ENCODE peak calls at places on chromosome 5, in four cellular contexts. One of them, this sample, is unnamed.

GRCh38 chr5:138212828-138213160 is 329 bp downstream of the CDC23 start:
- DNase-seq in MM.1S: peak
- DNase-seq in upper lobe of right lung: no peak
- DNase-seq in CD4-positive, alpha-beta T cell: no peak
- DNase-seq in this sample: no peak

GRCh38 chr5:175902013-175902412 is 30.6 kb downstream of the CPLX2 start:
- DNase-seq in MM.1S: no peak
- DNase-seq in upper lobe of right lung: no peak
- DNase-seq in CD4-positive, alpha-beta T cell: no peak
- DNase-seq in this sample: no peak

GRCh38 chr5:159049844-159050318 is 49.8 kb downstream of the EBF1 start:
- DNase-seq in MM.1S: no peak
- DNase-seq in CD4-positive, alpha-beta T cell: no peak
- DNase-seq in upper lobe of right lung: no peak
- DNase-seq in this sample: no peak

GRCh38 chr5:83428890-83429289 is 42.7 kb upstream of the VCAN start:
- DNase-seq in MM.1S: no peak
- DNase-seq in upper lobe of right lung: no peak
- DNase-seq in CD4-positive, alpha-beta T cell: no peak
- DNase-seq in this sample: no peak

GRCh38 chr5:10317825-10318682 is 10.4 kb upstream of the CMBL start:
- DNase-seq in MM.1S: no peak
- DNase-seq in CD4-positive, alpha-beta T cell: no peak
- DNase-seq in upper lobe of right lung: no peak
- DNase-seq in this sample: no peak

GRCh38 chr5:153546566-153546965 is 56.1 kb downstream of the GRIA1 start:
- DNase-seq in upper lobe of right lung: no peak
- DNase-seq in MM.1S: no peak
- DNase-seq in CD4-positive, alpha-beta T cell: no peak
- DNase-seq in this sample: no peak

GRCh38 chr5:55440188-55440646 is 94.5 kb downstream of the PLPP1 start:
- DNase-seq in upper lobe of right lung: no peak
- DNase-seq in CD4-positive, alpha-beta T cell: no peak
- DNase-seq in MM.1S: no peak
- DNase-seq in this sample: no peak

GRCh38 chr5:96780626-96781025 is 27.1 kb downstream of the ERAP1 start:
- DNase-seq in MM.1S: no peak
- DNase-seq in CD4-positive, alpha-beta T cell: no peak
- DNase-seq in upper lobe of right lung: no peak
- DNase-seq in this sample: no peak

GRCh38 chr5:126732716-126733115 is 44.2 kb upstream of the LMNB1 start:
- DNase-seq in upper lobe of right lung: no peak
- DNase-seq in MM.1S: no peak
- DNase-seq in CD4-positive, alpha-beta T cell: no peak
- DNase-seq in this sample: no peak

GRCh38 chr5:62326302-62326701 is 20.3 kb downstream of the KIF2A start:
- DNase-seq in CD4-positive, alpha-beta T cell: no peak
- DNase-seq in upper lobe of right lung: no peak
- DNase-seq in MM.1S: no peak
- DNase-seq in this sample: no peak

GRCh38 chr5:74643160-74643562 is 2.6 kb upstream of the ENC1 start:
- DNase-seq in upper lobe of right lung: no peak
- DNase-seq in CD4-positive, alpha-beta T cell: no peak
- DNase-seq in MM.1S: no peak
- DNase-seq in this sample: no peak

GRCh38 chr5:170393235-170393634 is 4.1 kb upstream of the KCNMB1 start:
- DNase-seq in upper lobe of right lung: no peak
- DNase-seq in MM.1S: peak
- DNase-seq in CD4-positive, alpha-beta T cell: no peak
- DNase-seq in this sample: no peak

GRCh38 chr5:131277875-131278795 is 14.3 kb downstream of the CDC42SE2 start:
- DNase-seq in MM.1S: no peak
- DNase-seq in upper lobe of right lung: no peak
- DNase-seq in CD4-positive, alpha-beta T cell: no peak
- DNase-seq in this sample: no peak

GRCh38 chr5:82174128-82174918 is 103.8 kb downstream of the RPS23 start:
- DNase-seq in upper lobe of right lung: peak
- DNase-seq in MM.1S: peak
- DNase-seq in CD4-positive, alpha-beta T cell: peak
- DNase-seq in this sample: peak

GRCh38 chr5:82178378-82178777 is 99.8 kb downstream of the RPS23 start:
- DNase-seq in CD4-positive, alpha-beta T cell: no peak
- DNase-seq in MM.1S: no peak
- DNase-seq in upper lobe of right lung: no peak
- DNase-seq in this sample: no peak

GRCh38 chr5:82169892-82170291 is 108.3 kb downstream of the RPS23 start:
- DNase-seq in CD4-positive, alpha-beta T cell: no peak
- DNase-seq in MM.1S: no peak
- DNase-seq in upper lobe of right lung: no peak
- DNase-seq in this sample: no peak

GRCh38 chr5:82176115-82176514 is 102.0 kb downstream of the RPS23 start:
- DNase-seq in upper lobe of right lung: no peak
- DNase-seq in MM.1S: no peak
- DNase-seq in CD4-positive, alpha-beta T cell: no peak
- DNase-seq in this sample: no peak

DNA sequence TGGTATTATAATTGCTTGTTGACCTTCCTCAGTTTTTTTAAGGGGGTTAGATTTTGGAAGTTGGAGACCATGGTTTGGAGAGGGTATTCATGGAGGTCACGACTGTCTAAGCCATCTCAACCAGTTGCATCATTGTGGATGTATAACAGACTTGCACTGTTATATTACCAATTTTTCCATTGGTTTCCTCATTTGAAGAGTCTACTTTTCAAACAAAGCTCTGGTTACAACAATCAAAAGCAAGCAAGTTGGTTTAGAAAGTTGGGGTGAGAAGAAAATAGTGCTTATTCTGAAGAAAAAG is 103.3 kb downstream of the RPS23 start:
- DNase-seq in CD4-positive, alpha-beta T cell: no peak
- DNase-seq in MM.1S: no peak
- DNase-seq in upper lobe of right lung: no peak
- DNase-seq in this sample: no peak
- TF ChIP-seq CTCF in CD4-positive, alpha-beta T cell: peak
- TF ChIP-seq CTCF in MM.1S: no peak
- TF ChIP-seq CTCF in upper lobe of right lung: no peak
- TF ChIP-seq CTCF in this sample: no peak

DNA sequence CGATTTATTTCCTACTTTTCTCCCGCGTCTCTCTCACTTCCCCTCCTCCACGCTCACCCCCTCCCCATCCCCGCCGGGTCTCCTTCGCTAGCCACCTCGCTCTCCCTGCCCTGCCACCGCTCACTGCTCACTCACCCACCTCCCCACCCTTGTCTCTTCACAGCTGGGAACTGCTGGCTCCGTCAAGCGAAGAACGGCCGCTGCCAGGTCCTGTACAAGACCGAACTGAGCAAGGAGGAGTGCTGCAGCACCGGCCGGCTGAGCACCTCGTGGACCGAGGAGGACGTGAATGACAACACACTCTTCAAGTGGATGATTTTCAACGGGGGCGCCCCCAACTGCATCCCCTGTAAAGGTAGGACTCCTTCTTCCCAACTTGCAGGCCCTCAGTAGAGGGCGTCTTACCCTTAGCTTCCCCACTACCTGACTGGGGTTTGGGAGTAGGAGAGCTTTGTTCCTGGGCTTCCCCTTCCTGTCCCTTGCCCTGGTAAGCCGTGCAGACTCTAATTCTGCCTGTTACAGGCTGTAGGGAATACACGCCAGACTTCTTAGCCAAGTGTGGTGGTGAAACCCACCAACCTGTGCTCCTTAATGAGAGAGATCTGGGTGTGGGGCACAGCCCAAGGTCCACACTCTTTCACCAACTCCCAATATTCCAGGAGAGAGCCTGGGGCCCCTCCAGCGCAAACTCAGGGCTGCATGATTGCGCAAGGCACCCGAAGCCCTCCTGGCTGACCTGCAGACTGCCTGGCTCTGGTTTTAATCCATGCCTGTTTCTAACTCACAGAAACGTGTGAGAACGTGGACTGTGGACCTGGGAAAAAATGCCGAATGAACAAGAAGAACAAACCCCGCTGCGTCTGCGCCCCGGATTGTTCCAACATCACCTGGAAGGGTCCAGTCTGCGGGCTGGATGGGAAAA is 2.5 kb downstream of the FST start:
- DNase-seq in MM.1S: peak
- DNase-seq in CD4-positive, alpha-beta T cell: no peak
- DNase-seq in upper lobe of right lung: peak
- DNase-seq in this sample: no peak
- TF ChIP-seq CTCF in MM.1S: peak
- TF ChIP-seq CTCF in CD4-positive, alpha-beta T cell: no peak
- TF ChIP-seq CTCF in upper lobe of right lung: peak
- TF ChIP-seq CTCF in this sample: peak

DNA sequence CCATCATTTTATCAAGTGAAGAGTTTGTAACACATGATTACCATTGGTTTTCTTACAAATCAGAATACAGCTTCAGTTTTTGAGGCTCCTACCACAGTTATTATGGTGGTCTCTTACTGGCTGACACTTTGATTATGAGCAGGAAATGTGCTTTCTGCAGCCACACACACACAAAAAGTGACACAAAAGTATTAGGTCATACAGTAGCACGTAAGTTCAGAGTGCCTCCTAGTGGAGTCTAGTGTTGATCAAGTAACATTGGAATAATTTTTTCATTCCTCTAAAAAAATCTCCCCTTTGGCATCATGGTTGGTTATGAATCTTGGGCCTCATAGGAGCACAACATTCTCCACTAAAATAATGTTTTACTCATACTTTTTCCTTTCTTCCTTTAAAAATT is 37.6 kb downstream of the PAM start:
- DNase-seq in MM.1S: peak
- DNase-seq in CD4-positive, alpha-beta T cell: no peak
- DNase-seq in upper lobe of right lung: no peak
- DNase-seq in this sample: no peak
- TF ChIP-seq CTCF in MM.1S: peak
- TF ChIP-seq CTCF in CD4-positive, alpha-beta T cell: no peak
- TF ChIP-seq CTCF in upper lobe of right lung: peak
- TF ChIP-seq CTCF in this sample: peak

GRCh38 chr5:141084487-141084989 is 9.9 kb upstream of the PCDHB2 start:
- DNase-seq in CD4-positive, alpha-beta T cell: peak
- DNase-seq in MM.1S: peak
- DNase-seq in upper lobe of right lung: no peak
- DNase-seq in this sample: no peak
- TF ChIP-seq CTCF in CD4-positive, alpha-beta T cell: peak
- TF ChIP-seq CTCF in MM.1S: peak
- TF ChIP-seq CTCF in upper lobe of right lung: peak
- TF ChIP-seq CTCF in this sample: no peak